ENCODE peak calls at places on chromosomes 11 and 22, in six cellular contexts. M, V, W, Z, G and O are unnamed samples.

GRCh38 chr11:85784907-85785306 is 26.0 kb downstream of the SYTL2 start:
- DNase-seq in V (no peak), W (no peak), Z (no peak), G (no peak), M (no peak), O (no peak)

GRCh38 chr11:3616721-3617460 is 24.9 kb downstream of the ART5 start:
- DNase-seq in G (no peak), Z (peak), W (no peak), M (no peak), V (no peak), O (no peak)

GRCh38 chr11:1125803-1126202 is 31.9 kb upstream of the MUC5AC start:
- DNase-seq in Z (peak), W (no peak), M (no peak), V (no peak), G (no peak), O (no peak)

GRCh38 chr11:8964324-8965320 is at the start of gene TMEM9B:
- DNase-seq in W (peak), Z (peak), G (peak), V (peak), M (peak), O (peak)

GRCh38 chr11:63802637-63803414 is 10.4 kb upstream of the SPINDOC start:
- DNase-seq in Z (no peak), W (peak), V (peak), G (no peak), M (peak), O (no peak)

GRCh38 chr11:125404136-125404810 is 91.8 kb downstream of the FEZ1 start:
- DNase-seq in V (no peak), W (no peak), Z (no peak), M (no peak), G (no peak), O (no peak)

GRCh38 chr22:29710922-29711593 is 8.7 kb upstream of the CABP7 start:
- DNase-seq in G (no peak), W (no peak), M (no peak), V (no peak), Z (no peak), O (no peak)

GRCh38 chr11:11407738-11408084 is 54.7 kb upstream of the CSNK2A3 start:
- DNase-seq in Z (no peak), M (no peak), G (no peak), V (no peak), W (no peak), O (no peak)

GRCh38 chr22:29951675-29952413 is 68.9 kb downstream of the MTMR3 start:
- DNase-seq in V (no peak), Z (no peak), G (no peak), W (no peak), M (no peak), O (no peak)

GRCh38 chr11:78415338-78415737 is 2.3 kb downstream of the GAB2 start:
- DNase-seq in G (no peak), M (no peak), V (no peak), Z (no peak), W (no peak), O (peak)